ENCODE peak calls at places on chromosomes 12 and 14, in five cellular contexts. J is astrocyte of the cerebellum, G is GM10248, E is gastrocnemius medialis, H is body of pancreas. R is an unnamed sample.

GRCh38 chr14:33792387-33793368 is 158.2 kb downstream of the EGLN3 start:
- DNase-seq in J (peak; percentile 74), G (peak; percentile 73), E (peak; percentile 50), H (peak; percentile 79), R (peak; percentile 77)

GRCh38 chr12:128402481-128402880 is 135.5 kb downstream of the TMEM132C start:
- DNase-seq in J (no peak), G (no peak), E (no peak), H (peak; percentile 11), R (no peak)

GRCh38 chr12:123621101-123621500 is 12.4 kb downstream of the EIF2B1 start:
- DNase-seq in J (no peak), G (no peak), E (no peak), H (no peak), R (no peak)

GRCh38 chr14:28707814-28708213 is 58.8 kb upstream of the FOXG1 start:
- DNase-seq in J (peak; percentile 77), G (no peak), E (no peak), H (no peak), R (no peak)

GRCh38 chr12:106271575-106272505 is 24.0 kb upstream of the CKAP4 start:
- DNase-seq in J (no peak), G (no peak), E (no peak), H (peak; percentile 37), R (no peak)

GRCh38 chr12:91326043-91327027 is 143.7 kb upstream of the DCN start:
- DNase-seq in J (peak; percentile 56), G (peak; percentile 24), E (peak; percentile 12), H (peak; percentile 46), R (peak; percentile 27)

GRCh38 chr14:51455041-51455835 is 196.5 kb upstream of the FRMD6 start:
- DNase-seq in J (no peak), G (no peak), E (no peak), H (no peak), R (no peak)

GRCh38 chr14:91310620-91311283 is 66.2 kb upstream of the GPR68 start:
- DNase-seq in J (no peak), G (no peak), E (no peak), H (no peak), R (no peak)

GRCh38 chr12:113002155-113002554 is 23.8 kb downstream of the OAS2 start:
- DNase-seq in J (no peak), G (no peak), E (no peak), H (peak; percentile 36), R (no peak)

GRCh38 chr12:3339221-3339620 is 151.8 kb upstream of the PRMT8 start:
- DNase-seq in J (no peak), G (no peak), E (no peak), H (no peak), R (no peak)

GRCh38 chr12:117900561-117900960 is 68.2 kb downstream of the KSR2 start:
- DNase-seq in J (no peak), G (no peak), E (no peak), H (no peak), R (no peak)

GRCh38 chr12:27383429-27384260 is 51.0 kb downstream of the BMAL2 start:
- DNase-seq in J (peak; percentile 73), G (peak; percentile 77), E (peak; percentile 20), H (peak; percentile 78), R (peak; percentile 73)

GRCh38 chr14:89813485-89814080 is 140.9 kb downstream of the EFCAB11 start:
- DNase-seq in J (peak; percentile 60), G (no peak), E (no peak), H (no peak), R (no peak)

GRCh38 chr12:14952295-14952995 is 9.0 kb downstream of the ARHGDIB start:
- DNase-seq in J (peak; percentile 63), G (peak; percentile 28), E (no peak), H (no peak), R (peak; percentile 21)

GRCh38 chr12:80593766-80594165 is 113.7 kb upstream of the MYF6 start:
- DNase-seq in J (peak; percentile 80), G (no peak), E (no peak), H (no peak), R (no peak)

GRCh38 chr12:49294086-49294803 is 702 bp upstream of the PRPH start:
- DNase-seq in J (no peak), G (no peak), E (no peak), H (no peak), R (peak; percentile 12)

GRCh38 chr12:1117371-1117770 is 126.3 kb downstream of the ERC1 start:
- DNase-seq in J (peak; percentile 22), G (no peak), E (no peak), H (no peak), R (no peak)

GRCh38 chr12:53057816-53058500 is 8.1 kb downstream of the TNS2 start:
- DNase-seq in J (no peak), G (no peak), E (no peak), H (peak; percentile 10), R (no peak)

GRCh38 chr12:56768424-56768823 is 5.3 kb downstream of the HSD17B6 start:
- DNase-seq in J (no peak), G (no peak), E (no peak), H (no peak), R (no peak)

GRCh38 chr14:56659964-56660551 is 80.5 kb downstream of the TMEM260 start:
- DNase-seq in J (peak; percentile 35), G (peak; percentile 51), E (no peak), H (no peak), R (peak; percentile 60)

GRCh38 chr14:91352101-91352500 is 65.5 kb downstream of the CCDC88C start:
- DNase-seq in J (no peak), G (no peak), E (no peak), H (no peak), R (no peak)

GRCh38 chr12:57731411-57732080 is 7.0 kb downstream of the AGAP2 start:
- DNase-seq in J (no peak), G (no peak), E (no peak), H (no peak), R (no peak)

GRCh38 chr12:51620448-51620847 is 29.4 kb downstream of the SCN8A start:
- DNase-seq in J (no peak), G (no peak), E (no peak), H (no peak), R (no peak)

GRCh38 chr14:105891221-105891602 is 364.8 kb downstream of the TMEM121 start:
- DNase-seq in J (no peak), G (peak; percentile 0), E (no peak), H (no peak), R (peak; percentile 0)

GRCh38 chr12:12992418-12993175 is 7.5 kb downstream of the HEBP1 start:
- DNase-seq in J (peak; percentile 76), G (no peak), E (no peak), H (no peak), R (no peak)

GRCh38 chr14:102827716-102828115 is 50.5 kb downstream of the TRAF3 start:
- DNase-seq in J (peak; percentile 57), G (no peak), E (no peak), H (no peak), R (no peak)

GRCh38 chr12:84937383-84937782 is 24.8 kb upstream of the SLC6A15 start:
- DNase-seq in J (no peak), G (no peak), E (no peak), H (no peak), R (no peak)

GRCh38 chr12:82627799-82628198 is 58.9 kb upstream of the TMTC2 start:
- DNase-seq in J (peak; percentile 13), G (peak; percentile 37), E (no peak), H (no peak), R (peak; percentile 21)
- TF ChIP-seq CTCF in J (peak; percentile 61), G (peak; percentile 36), E (no peak), H (peak; percentile 37), R (peak; percentile 28)

DNA sequence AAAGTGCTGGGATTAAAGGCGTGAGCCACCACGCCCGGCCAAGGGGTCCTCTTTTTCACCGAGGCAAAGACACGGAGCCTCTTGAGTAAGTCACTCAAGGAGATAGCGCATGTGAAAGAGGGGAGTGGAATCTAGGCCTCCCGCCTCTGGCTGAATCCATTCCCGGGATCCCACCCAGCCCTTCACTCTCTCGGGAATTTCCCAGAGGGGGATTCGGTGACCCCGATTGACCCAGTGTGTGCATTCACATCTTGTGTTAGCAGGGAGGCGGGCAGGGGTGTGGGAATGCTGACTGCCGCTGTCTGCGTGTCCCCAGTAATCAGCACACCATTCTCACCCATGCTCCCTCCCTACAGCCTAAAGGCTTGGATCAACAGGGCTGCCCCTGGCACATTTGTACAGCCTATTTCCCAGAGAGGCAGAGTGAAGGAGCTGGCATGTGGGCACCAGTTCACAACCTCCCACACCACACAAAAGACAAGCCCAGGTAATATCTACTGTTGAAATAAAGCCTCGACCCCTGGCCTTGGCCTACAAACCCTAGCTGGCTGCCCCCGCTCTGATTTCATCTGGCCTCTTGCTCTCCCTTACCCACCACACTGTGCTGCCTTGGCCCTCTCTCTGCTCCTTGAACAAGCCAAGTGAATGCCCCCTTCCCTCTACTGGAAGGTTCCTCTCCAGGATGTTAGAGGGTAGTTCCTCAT is 1.3 kb upstream of the LTBP2 start:
- DNase-seq in J (no peak), G (no peak), E (no peak), H (no peak), R (no peak)
- TF ChIP-seq CTCF in J (no peak), G (no peak), E (no peak), H (no peak), R (no peak)

GRCh38 chr12:125228519-125229260 is 163.5 kb downstream of the AACS start:
- DNase-seq in J (no peak), G (no peak), E (no peak), H (no peak), R (no peak)
- TF ChIP-seq CTCF in J (no peak), G (no peak), E (no peak), H (no peak), R (no peak)

DNA sequence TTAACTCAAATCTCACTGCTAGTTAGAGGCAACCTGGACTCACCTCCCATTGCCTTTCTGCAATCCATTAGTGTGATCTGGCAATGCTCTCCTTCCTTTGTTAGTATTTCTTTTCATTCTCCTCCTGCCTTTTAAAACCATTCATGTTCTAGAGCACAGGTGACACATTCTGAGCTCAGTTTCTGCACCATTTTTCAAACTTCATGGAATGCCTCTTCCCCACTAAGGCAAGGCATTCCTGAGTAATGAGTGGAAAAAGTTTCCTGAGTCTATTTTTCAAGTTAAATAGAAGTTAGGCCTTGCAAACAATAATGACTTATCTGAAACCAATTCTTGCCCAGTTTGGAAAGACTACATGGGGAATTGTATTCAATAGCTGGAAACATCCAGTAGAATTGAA is 1001.8 kb downstream of the BCL11B start:
- DNase-seq in J (no peak), G (no peak), E (no peak), H (no peak), R (no peak)
- TF ChIP-seq CTCF in J (no peak), G (no peak), E (no peak), H (no peak), R (no peak)